ENCODE peak calls at places on chromosome 22, in four cellular contexts. X is HCT116, V is fibroblast of lung, K is GM13976. O is an unnamed sample.

GRCh38 chr22:37545703-37546435 is 14.4 kb upstream of the CDC42EP1 start:
- DNase-seq in K (no peak), X (no peak), V (peak), O (no peak)

GRCh38 chr22:33129621-33130020 is 71.4 kb upstream of the SYN3 start:
- DNase-seq in V (no peak), X (no peak), K (no peak), O (no peak)

GRCh38 chr22:25027959-25028840 is 75.7 kb downstream of the KIAA1671 start:
- DNase-seq in K (peak), V (no peak), X (no peak), O (no peak)

GRCh38 chr22:24051028-24051427 is 39.9 kb downstream of the CABIN1 start:
- DNase-seq in K (no peak), V (no peak), X (no peak), O (no peak)

GRCh38 chr22:36331912-36332622 is 55.7 kb downstream of the MYH9 start:
- DNase-seq in X (no peak), K (peak), V (peak), O (peak)

GRCh38 chr22:20111045-20111688 is 4.7 kb upstream of the RANBP1 start:
- DNase-seq in V (no peak), K (peak), X (peak), O (peak)

GRCh38 chr22:46405925-46406324 is 70.4 kb downstream of the TRMU start:
- DNase-seq in X (no peak), K (no peak), V (peak), O (no peak)

GRCh38 chr22:29664731-29665130 is 55.1 kb upstream of the CABP7 start:
- DNase-seq in V (peak), K (no peak), X (no peak), O (no peak)

GRCh38 chr22:27370281-27370680 is 431.3 kb downstream of the MN1 start:
- DNase-seq in X (no peak), K (no peak), V (no peak), O (no peak)

DNA sequence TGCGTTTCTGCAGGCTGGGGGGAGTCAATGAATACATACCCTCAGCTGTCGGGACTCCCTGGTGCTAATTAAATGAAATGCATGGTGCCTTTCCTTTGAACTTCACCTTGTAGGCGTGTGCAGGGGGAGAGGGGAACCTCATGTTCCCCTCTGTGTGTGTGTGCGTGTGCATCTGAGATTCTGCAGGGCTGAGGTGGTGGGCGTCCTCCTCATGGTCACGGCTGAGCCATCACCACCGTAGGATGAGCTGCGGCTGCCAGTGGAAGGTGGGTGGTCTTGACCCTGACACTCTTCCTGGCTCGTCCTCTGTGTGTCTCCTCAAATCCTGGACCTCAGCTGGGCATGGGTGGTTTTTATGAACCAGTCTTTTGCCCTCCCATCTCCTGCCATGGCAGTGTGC is 53.0 kb upstream of the TTLL12 start:
- DNase-seq in X (no peak), V (no peak), K (no peak), O (no peak)
- TF ChIP-seq CTCF in X (no peak), V (no peak), K (no peak), O (no peak)

DNA sequence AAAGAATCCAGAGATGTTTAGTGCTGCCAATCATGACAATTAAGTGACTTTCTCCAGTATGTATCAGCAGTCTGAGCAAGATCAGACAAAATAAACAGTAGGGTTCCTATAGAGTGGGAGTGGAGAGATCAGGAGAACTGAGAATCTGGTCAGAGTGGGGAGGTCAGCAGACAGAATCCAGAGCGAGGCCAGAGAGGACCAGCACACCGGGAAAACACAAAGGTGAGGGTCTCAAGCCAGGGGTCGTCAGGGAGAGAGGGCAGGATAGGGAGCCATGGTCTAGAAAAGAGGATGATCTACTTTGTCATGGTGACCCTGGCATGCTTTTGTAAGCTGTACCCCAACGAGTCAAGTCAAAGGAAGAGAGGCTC is 39.2 kb downstream of the MAPK1 start:
- DNase-seq in V (no peak), K (no peak), X (no peak), O (no peak)
- TF ChIP-seq CTCF in V (no peak), K (no peak), X (no peak), O (no peak)

GRCh38 chr22:43946391-43946680 is 8.9 kb upstream of the SAMM50 start:
- DNase-seq in V (no peak), X (no peak), K (no peak), O (no peak)
- TF ChIP-seq CTCF in V (no peak), X (no peak), K (no peak), O (no peak)

GRCh38 chr22:32080904-32081303 is 37.8 kb downstream of the SLC5A1 start:
- DNase-seq in V (peak), X (peak), K (peak), O (peak)
- TF ChIP-seq CTCF in V (peak), X (peak), K (peak), O (peak)

DNA sequence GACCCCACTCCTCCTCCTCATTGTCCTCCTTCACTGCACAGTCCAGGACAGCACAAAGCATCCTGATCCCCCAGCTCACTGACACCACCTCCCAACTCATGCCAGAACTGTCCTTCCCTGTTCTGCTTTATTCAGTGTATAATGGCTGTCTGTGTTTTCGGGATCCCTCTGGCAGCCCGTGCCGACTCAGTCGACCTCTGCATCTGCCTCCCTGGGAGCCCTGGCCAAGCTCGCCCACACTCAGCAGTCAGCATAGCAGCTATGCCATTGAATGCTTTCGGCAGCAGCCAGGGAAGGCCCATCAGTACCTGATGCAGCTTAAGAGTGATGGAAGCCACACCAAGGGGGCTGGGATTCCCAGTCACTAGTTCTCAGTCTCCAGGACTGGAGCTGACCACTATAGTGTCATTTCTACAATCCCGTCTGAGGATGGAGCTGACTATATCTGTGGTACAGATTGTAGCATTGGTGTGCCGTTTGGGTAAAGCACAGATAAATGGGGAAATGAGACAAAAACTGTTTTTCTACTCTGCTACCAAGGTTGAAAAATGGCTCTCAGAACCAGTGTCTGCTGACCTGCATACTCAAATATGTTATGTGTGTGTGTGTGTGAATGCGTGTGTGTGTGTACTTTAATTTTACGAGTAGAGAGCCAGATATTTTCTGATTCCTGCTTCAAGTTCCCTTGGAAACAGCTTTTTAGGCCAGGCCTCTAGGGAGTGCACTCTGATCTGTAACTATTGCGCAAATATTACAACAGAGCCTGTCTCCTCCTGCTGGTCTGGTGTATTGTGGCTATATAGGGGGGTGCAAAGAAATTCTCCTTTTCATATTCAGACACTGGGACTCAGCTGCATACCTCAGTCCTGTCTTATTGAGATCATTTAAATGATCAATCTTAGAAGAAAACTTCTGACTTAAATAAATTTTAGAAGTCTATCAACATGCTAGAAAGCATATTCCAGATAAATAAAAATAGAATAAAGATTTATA is 78.8 kb upstream of the TOP3B start:
- DNase-seq in K (no peak), X (peak), V (no peak), O (no peak)
- TF ChIP-seq CTCF in K (peak), X (peak), V (peak), O (peak)

DNA sequence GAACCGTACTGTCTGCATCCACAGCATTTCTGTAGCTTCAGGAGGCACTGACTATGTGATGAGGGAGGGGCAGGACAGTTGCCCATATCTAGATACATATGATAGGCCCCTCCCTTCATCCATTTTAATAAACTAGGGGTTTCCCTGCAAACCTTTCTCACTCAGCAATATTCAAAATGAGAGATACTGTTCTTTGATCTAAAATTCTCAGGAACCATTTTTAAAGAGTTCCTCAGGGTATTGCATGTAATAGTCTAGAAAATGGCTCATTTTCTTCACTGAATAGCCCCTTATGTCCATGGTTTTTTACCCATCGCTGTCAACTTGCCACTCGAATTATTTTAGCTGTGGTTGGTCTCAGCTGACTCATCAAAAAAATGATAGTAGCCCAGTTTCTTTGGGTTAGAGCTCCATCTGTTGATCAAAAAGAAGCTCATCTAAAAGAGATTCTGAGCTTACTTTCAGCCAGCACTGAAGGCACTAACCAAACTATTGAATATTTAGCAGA is 37.0 kb upstream of the DNAJB7 start:
- DNase-seq in X (peak), V (peak), K (peak), O (peak)
- TF ChIP-seq CTCF in X (peak), V (peak), K (peak), O (peak)

GRCh38 chr22:30868663-30869385 is 99.8 kb downstream of the MORC2 start:
- DNase-seq in K (no peak), V (peak), X (no peak), O (no peak)

GRCh38 chr22:30865656-30866055 is 102.9 kb downstream of the MORC2 start:
- DNase-seq in X (no peak), V (no peak), K (peak), O (no peak)

GRCh38 chr22:30866216-30866615 is 102.4 kb downstream of the MORC2 start:
- DNase-seq in X (no peak), V (no peak), K (peak), O (no peak)

GRCh38 chr22:30867746-30868662 is 100.6 kb downstream of the MORC2 start:
- DNase-seq in V (no peak), X (no peak), K (no peak), O (no peak)

GRCh38 chr22:30866811-30867271 is 101.7 kb downstream of the MORC2 start:
- DNase-seq in X (no peak), K (peak), V (no peak), O (no peak)
- TF ChIP-seq CTCF in X (peak), K (no peak), V (no peak), O (no peak)

DNA sequence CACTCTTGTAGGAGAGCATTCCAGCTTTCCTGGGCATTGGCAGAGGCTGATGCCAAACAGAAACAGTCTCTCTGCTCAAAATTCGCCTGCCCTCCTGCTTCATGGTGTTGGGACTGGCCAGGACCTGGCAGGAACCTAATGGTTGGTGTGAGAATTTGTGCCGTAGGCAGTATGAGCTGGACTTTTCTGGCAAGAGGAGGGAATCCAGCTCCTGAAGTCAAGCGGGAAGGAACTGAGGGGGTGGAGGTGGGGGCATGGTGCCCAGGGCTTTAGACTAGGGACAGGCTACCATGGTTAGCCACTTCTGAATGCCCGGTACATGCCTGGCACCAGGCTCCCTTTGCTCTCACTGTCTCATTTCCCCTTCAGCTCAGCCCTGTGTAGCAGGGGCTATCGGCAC is 6.9 kb upstream of the TOMM22 start:
- DNase-seq in K (no peak), X (no peak), V (no peak), O (no peak)
- TF ChIP-seq CTCF in K (no peak), X (no peak), V (no peak), O (no peak)